ENCODE peak calls at places on chromosomes 5 and 9, in seven cellular contexts. One of them, this sample, is unnamed.

GRCh38 chr9:128191406-128192046 is at the start of gene CIZ1:
- DNase-seq in trophoblast cell: peak; percentile 88
- DNase-seq in IMR-90: peak; percentile 68
- DNase-seq in H1: peak; percentile 84
- DNase-seq in mesendoderm: peak; percentile 76
- DNase-seq in H9: peak; percentile 75
- DNase-seq in neuronal stem cell: peak; percentile 79
- DNase-seq in this sample: peak; percentile 80

GRCh38 chr9:93091453-93092081 is 4.5 kb upstream of the CARD19 start:
- DNase-seq in neuronal stem cell: no peak
- DNase-seq in trophoblast cell: peak; percentile 38
- DNase-seq in IMR-90: peak; percentile 90
- DNase-seq in H9: peak; percentile 24
- DNase-seq in mesendoderm: peak; percentile 65
- DNase-seq in H1: no peak
- DNase-seq in this sample: peak; percentile 86

GRCh38 chr9:122619996-122620395 is 5.5 kb downstream of the OR1Q1 start:
- DNase-seq in trophoblast cell: no peak
- DNase-seq in IMR-90: no peak
- DNase-seq in H9: no peak
- DNase-seq in mesendoderm: no peak
- DNase-seq in H1: no peak
- DNase-seq in neuronal stem cell: no peak
- DNase-seq in this sample: no peak

GRCh38 chr9:2777454-2777853 is 60.1 kb downstream of the KCNV2 start:
- DNase-seq in IMR-90: no peak
- DNase-seq in mesendoderm: no peak
- DNase-seq in neuronal stem cell: no peak
- DNase-seq in trophoblast cell: no peak
- DNase-seq in H1: no peak
- DNase-seq in H9: no peak
- DNase-seq in this sample: no peak

GRCh38 chr9:115127191-115127817 is 9.3 kb upstream of the TNC start:
- DNase-seq in H9: no peak
- DNase-seq in IMR-90: peak; percentile 87
- DNase-seq in trophoblast cell: no peak
- DNase-seq in neuronal stem cell: no peak
- DNase-seq in mesendoderm: no peak
- DNase-seq in H1: no peak
- DNase-seq in this sample: peak; percentile 62

GRCh38 chr5:115475768-115476167 is 68.8 kb downstream of the FEM1C start:
- DNase-seq in H1: no peak
- DNase-seq in trophoblast cell: no peak
- DNase-seq in H9: no peak
- DNase-seq in IMR-90: no peak
- DNase-seq in mesendoderm: no peak
- DNase-seq in neuronal stem cell: no peak
- DNase-seq in this sample: no peak

GRCh38 chr9:137301086-137301947 is 754 bp downstream of the NRARP start:
- DNase-seq in IMR-90: peak; percentile 39
- DNase-seq in neuronal stem cell: peak; percentile 75
- DNase-seq in mesendoderm: peak; percentile 68
- DNase-seq in trophoblast cell: peak; percentile 66
- DNase-seq in H1: peak; percentile 76
- DNase-seq in H9: peak; percentile 59
- DNase-seq in this sample: peak; percentile 64

GRCh38 chr5:87074934-87075541 is 192.6 kb upstream of the RASA1 start:
- DNase-seq in trophoblast cell: peak; percentile 67
- DNase-seq in H9: no peak
- DNase-seq in neuronal stem cell: no peak
- DNase-seq in H1: no peak
- DNase-seq in mesendoderm: peak; percentile 25
- DNase-seq in IMR-90: no peak
- DNase-seq in this sample: no peak

GRCh38 chr5:103397996-103398581 is 139.5 kb downstream of the MACIR start:
- DNase-seq in H1: no peak
- DNase-seq in H9: no peak
- DNase-seq in trophoblast cell: peak; percentile 57
- DNase-seq in IMR-90: peak; percentile 36
- DNase-seq in mesendoderm: no peak
- DNase-seq in neuronal stem cell: no peak
- DNase-seq in this sample: peak; percentile 28

GRCh38 chr5:169114466-169114865 is 186.5 kb downstream of the SLIT3 start:
- DNase-seq in neuronal stem cell: no peak
- DNase-seq in mesendoderm: no peak
- DNase-seq in trophoblast cell: no peak
- DNase-seq in IMR-90: no peak
- DNase-seq in H1: no peak
- DNase-seq in H9: no peak
- DNase-seq in this sample: no peak

GRCh38 chr9:112308576-112308975 is 24.8 kb downstream of the PTBP3 start:
- DNase-seq in IMR-90: peak; percentile 10
- DNase-seq in mesendoderm: peak; percentile 75
- DNase-seq in neuronal stem cell: peak; percentile 23
- DNase-seq in H1: no peak
- DNase-seq in trophoblast cell: peak; percentile 71
- DNase-seq in H9: no peak
- DNase-seq in this sample: peak; percentile 33

GRCh38 chr5:81208904-81209303 is 24.2 kb upstream of the CKMT2 start:
- DNase-seq in H1: no peak
- DNase-seq in H9: no peak
- DNase-seq in IMR-90: peak; percentile 36
- DNase-seq in mesendoderm: no peak
- DNase-seq in trophoblast cell: no peak
- DNase-seq in neuronal stem cell: no peak
- DNase-seq in this sample: no peak

GRCh38 chr5:55620009-55620770 is 85.4 kb upstream of the PLPP1 start:
- DNase-seq in H1: no peak
- DNase-seq in H9: no peak
- DNase-seq in IMR-90: no peak
- DNase-seq in mesendoderm: no peak
- DNase-seq in trophoblast cell: no peak
- DNase-seq in neuronal stem cell: no peak
- DNase-seq in this sample: peak; percentile 47

GRCh38 chr5:133367413-133367812 is 244.9 kb downstream of the FSTL4 start:
- DNase-seq in neuronal stem cell: no peak
- DNase-seq in H1: no peak
- DNase-seq in mesendoderm: no peak
- DNase-seq in IMR-90: no peak
- DNase-seq in H9: no peak
- DNase-seq in trophoblast cell: no peak
- DNase-seq in this sample: no peak

GRCh38 chr9:95018099-95018927 is 291.8 kb downstream of the AOPEP start:
- DNase-seq in trophoblast cell: peak; percentile 95
- DNase-seq in H9: no peak
- DNase-seq in neuronal stem cell: no peak
- DNase-seq in mesendoderm: peak; percentile 46
- DNase-seq in H1: no peak
- DNase-seq in IMR-90: peak; percentile 97
- DNase-seq in this sample: peak; percentile 93

GRCh38 chr5:138438724-138439536 is at the start of gene REEP2:
- DNase-seq in neuronal stem cell: peak; percentile 80
- DNase-seq in IMR-90: peak; percentile 47
- DNase-seq in trophoblast cell: peak; percentile 47
- DNase-seq in mesendoderm: peak; percentile 79
- DNase-seq in H1: peak; percentile 72
- DNase-seq in H9: peak; percentile 78
- DNase-seq in this sample: peak; percentile 63

GRCh38 chr9:114169029-114169939 is 13.9 kb downstream of the COL27A1 start:
- DNase-seq in H9: no peak
- DNase-seq in mesendoderm: no peak
- DNase-seq in IMR-90: peak; percentile 83
- DNase-seq in neuronal stem cell: no peak
- DNase-seq in trophoblast cell: no peak
- DNase-seq in H1: no peak
- DNase-seq in this sample: no peak

GRCh38 chr9:138112791-138113600 is 235.4 kb downstream of the CACNA1B start:
- DNase-seq in trophoblast cell: no peak
- DNase-seq in IMR-90: no peak
- DNase-seq in neuronal stem cell: no peak
- DNase-seq in H9: peak; percentile 20
- DNase-seq in mesendoderm: no peak
- DNase-seq in H1: no peak
- DNase-seq in this sample: no peak

GRCh38 chr9:108469654-108470053 is 386.1 kb downstream of the ACTL7B start:
- DNase-seq in neuronal stem cell: no peak
- DNase-seq in H9: no peak
- DNase-seq in mesendoderm: no peak
- DNase-seq in H1: no peak
- DNase-seq in trophoblast cell: peak; percentile 23
- DNase-seq in IMR-90: peak; percentile 76
- DNase-seq in this sample: peak; percentile 77

GRCh38 chr9:112120471-112120925 is 54.6 kb downstream of the SUSD1 start:
- DNase-seq in H1: peak; percentile 41
- DNase-seq in trophoblast cell: peak; percentile 49
- DNase-seq in H9: no peak
- DNase-seq in mesendoderm: peak; percentile 45
- DNase-seq in neuronal stem cell: no peak
- DNase-seq in IMR-90: no peak
- DNase-seq in this sample: no peak

GRCh38 chr9:100911273-100911672 is 117.3 kb upstream of the PLPPR1 start:
- DNase-seq in H9: no peak
- DNase-seq in IMR-90: no peak
- DNase-seq in mesendoderm: no peak
- DNase-seq in trophoblast cell: no peak
- DNase-seq in neuronal stem cell: no peak
- DNase-seq in H1: no peak
- DNase-seq in this sample: no peak

GRCh38 chr5:174317261-174317894 is 271.9 kb downstream of the NSG2 start:
- DNase-seq in H1: peak; percentile 66
- DNase-seq in neuronal stem cell: peak; percentile 62
- DNase-seq in trophoblast cell: peak; percentile 66
- DNase-seq in IMR-90: peak; percentile 53
- DNase-seq in mesendoderm: peak; percentile 83
- DNase-seq in H9: peak; percentile 76
- DNase-seq in this sample: peak; percentile 66

GRCh38 chr5:174318578-174318977 is 273.1 kb downstream of the NSG2 start:
- DNase-seq in H9: no peak
- DNase-seq in trophoblast cell: no peak
- DNase-seq in H1: no peak
- DNase-seq in IMR-90: no peak
- DNase-seq in neuronal stem cell: no peak
- DNase-seq in mesendoderm: no peak
- DNase-seq in this sample: no peak

GRCh38 chr5:174316326-174316725 is 270.8 kb downstream of the NSG2 start:
- DNase-seq in H9: no peak
- DNase-seq in H1: no peak
- DNase-seq in trophoblast cell: no peak
- DNase-seq in mesendoderm: no peak
- DNase-seq in neuronal stem cell: no peak
- DNase-seq in IMR-90: no peak
- DNase-seq in this sample: no peak

GRCh38 chr5:174319551-174319950 is 274.0 kb downstream of the NSG2 start:
- DNase-seq in trophoblast cell: no peak
- DNase-seq in H1: no peak
- DNase-seq in mesendoderm: no peak
- DNase-seq in IMR-90: no peak
- DNase-seq in H9: no peak
- DNase-seq in neuronal stem cell: no peak
- DNase-seq in this sample: no peak

DNA sequence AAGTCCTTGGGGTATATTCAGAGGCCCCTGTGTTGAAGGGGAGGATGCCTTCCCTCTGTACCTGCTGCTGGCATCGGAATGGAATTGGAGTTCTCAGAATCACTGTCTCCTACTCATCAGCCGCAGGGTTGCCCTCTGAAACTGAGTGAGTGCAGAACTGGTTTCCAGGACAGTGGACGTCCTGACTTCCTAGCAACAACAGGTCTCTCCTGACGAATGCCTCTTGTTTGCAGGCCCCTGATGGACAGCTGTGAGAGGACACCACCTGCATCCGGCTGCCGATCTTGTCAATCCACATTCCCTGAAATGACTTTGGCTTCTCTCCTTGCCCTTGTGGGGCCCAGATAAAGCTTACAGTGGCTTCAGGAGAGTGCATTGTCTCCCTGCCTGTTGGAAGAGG is 274.5 kb downstream of the NSG2 start:
- DNase-seq in mesendoderm: no peak
- DNase-seq in H1: no peak
- DNase-seq in H9: no peak
- DNase-seq in trophoblast cell: peak; percentile 88
- DNase-seq in neuronal stem cell: no peak
- DNase-seq in IMR-90: no peak
- DNase-seq in this sample: no peak
- H3K18ac ChIP-seq in mesendoderm: no peak overlapping the region
- H3K18ac ChIP-seq in H1: no peak overlapping the region
- H3K18ac ChIP-seq in H9: no peak overlapping the region
- H3K18ac ChIP-seq in trophoblast cell: no peak overlapping the region
- H3K18ac ChIP-seq in neuronal stem cell: peak overlapping the region; percentile 39
- H3K18ac ChIP-seq in IMR-90: no peak overlapping the region
- H3K18ac ChIP-seq in this sample: no peak overlapping the region

GRCh38 chr9:98253563-98253962 is 1.9 kb downstream of the TBC1D2 start:
- DNase-seq in IMR-90: no peak
- DNase-seq in H1: no peak
- DNase-seq in neuronal stem cell: no peak
- DNase-seq in mesendoderm: no peak
- DNase-seq in H9: no peak
- DNase-seq in trophoblast cell: no peak
- DNase-seq in this sample: no peak
- H3K18ac ChIP-seq in IMR-90: peak overlapping the region; percentile 20
- H3K18ac ChIP-seq in H1: no peak overlapping the region
- H3K18ac ChIP-seq in neuronal stem cell: no peak overlapping the region
- H3K18ac ChIP-seq in mesendoderm: no peak overlapping the region
- H3K18ac ChIP-seq in H9: no peak overlapping the region
- H3K18ac ChIP-seq in trophoblast cell: no peak overlapping the region
- H3K18ac ChIP-seq in this sample: peak overlapping the region; percentile 4

DNA sequence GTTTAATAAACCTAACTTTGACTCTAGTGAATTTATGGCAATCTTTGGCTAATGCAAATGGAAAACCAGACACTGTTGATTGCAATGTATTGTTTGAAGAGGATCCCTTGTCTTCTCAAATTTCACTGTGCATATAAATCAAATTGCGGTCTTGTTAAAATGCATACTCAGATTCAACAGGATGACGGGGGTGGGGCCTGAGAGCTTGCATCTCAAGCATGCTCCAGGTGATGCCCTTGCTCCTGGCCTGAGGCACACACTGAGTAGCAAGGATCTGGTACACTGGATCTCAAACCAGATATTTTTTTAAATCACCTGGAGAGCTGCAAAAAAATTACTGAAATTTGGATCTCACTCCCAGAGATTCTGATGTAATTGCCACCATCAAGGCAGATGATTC is 463.7 kb downstream of the DNAH5 start:
- DNase-seq in H1: no peak
- DNase-seq in trophoblast cell: no peak
- DNase-seq in IMR-90: no peak
- DNase-seq in H9: no peak
- DNase-seq in neuronal stem cell: no peak
- DNase-seq in mesendoderm: no peak
- DNase-seq in this sample: no peak
- H3K18ac ChIP-seq in H1: no peak overlapping the region
- H3K18ac ChIP-seq in trophoblast cell: no peak overlapping the region
- H3K18ac ChIP-seq in IMR-90: no peak overlapping the region
- H3K18ac ChIP-seq in H9: no peak overlapping the region
- H3K18ac ChIP-seq in neuronal stem cell: no peak overlapping the region
- H3K18ac ChIP-seq in mesendoderm: no peak overlapping the region
- H3K18ac ChIP-seq in this sample: no peak overlapping the region

DNA sequence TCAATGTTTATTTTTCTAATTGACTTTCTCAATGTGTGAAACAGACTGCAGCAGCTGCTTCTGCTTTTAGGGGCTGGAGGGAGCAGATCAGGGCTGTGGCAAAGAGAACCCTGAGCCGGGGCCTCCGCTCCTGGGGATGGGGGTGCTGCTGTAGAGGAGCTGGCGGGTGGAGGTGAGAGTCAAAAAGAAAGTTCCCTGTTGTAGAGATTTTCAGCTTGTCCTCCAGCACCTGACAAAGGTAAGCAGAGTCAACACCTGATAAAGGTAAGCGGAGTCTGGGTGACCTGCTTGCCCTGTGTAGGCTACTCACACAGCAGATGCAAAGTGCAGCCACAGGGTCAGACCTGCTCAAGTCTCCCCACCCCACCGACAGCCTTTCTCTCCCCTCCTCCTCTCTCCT is 252.4 kb upstream of the IRX1 start:
- DNase-seq in H1: no peak
- DNase-seq in mesendoderm: no peak
- DNase-seq in H9: no peak
- DNase-seq in trophoblast cell: no peak
- DNase-seq in IMR-90: no peak
- DNase-seq in neuronal stem cell: no peak
- DNase-seq in this sample: no peak
- H3K18ac ChIP-seq in H1: no peak overlapping the region
- H3K18ac ChIP-seq in mesendoderm: no peak overlapping the region
- H3K18ac ChIP-seq in H9: no peak overlapping the region
- H3K18ac ChIP-seq in trophoblast cell: no peak overlapping the region
- H3K18ac ChIP-seq in IMR-90: no peak overlapping the region
- H3K18ac ChIP-seq in neuronal stem cell: no peak overlapping the region
- H3K18ac ChIP-seq in this sample: no peak overlapping the region

This sample was measured in mesenchymal stem cell.